ENCODE peak calls at places on chromosomes 7 and 10, in seven cellular contexts. One of them, this sample, is unnamed.

GRCh38 chr10:92914478-92915066 is 66.3 kb downstream of the EXOC6 start:
- DNase-seq in activated naive CD4-positive, alpha-beta T cell treated with anti-CD3 and anti-CD28 coated beads, Interleukin-2, amount 10 ng/mL, durations not matched to agents 7 days and 5 days: peak
- DNase-seq in amygdala: no peak
- DNase-seq in NCI-H1694 treated with DMSO at 0.1 percent for 48 hours: peak
- DNase-seq in coronary artery: no peak
- DNase-seq in stimulated activated CD4-positive, alpha-beta T cell treated with anti-CD3 and anti-CD28 coated beads, TNF-alpha, amount 100 ng/mL, for 48 hours: peak
- DNase-seq in activated CD4-positive, alpha-beta T cell treated with anti-CD3 and anti-CD28 coated beads, Interleukin-2, amount 50 U/mL, for 1 hour: peak
- DNase-seq in this sample: peak

GRCh38 chr7:70415179-70415972 is 716.6 kb upstream of the GALNT17 start:
- DNase-seq in NCI-H1694 treated with DMSO at 0.1 percent for 48 hours: no peak
- DNase-seq in amygdala: no peak
- DNase-seq in stimulated activated CD4-positive, alpha-beta T cell treated with anti-CD3 and anti-CD28 coated beads, TNF-alpha, amount 100 ng/mL, for 48 hours: no peak
- DNase-seq in activated CD4-positive, alpha-beta T cell treated with anti-CD3 and anti-CD28 coated beads, Interleukin-2, amount 50 U/mL, for 1 hour: no peak
- DNase-seq in coronary artery: no peak
- DNase-seq in activated naive CD4-positive, alpha-beta T cell treated with anti-CD3 and anti-CD28 coated beads, Interleukin-2, amount 10 ng/mL, durations not matched to agents 7 days and 5 days: no peak
- DNase-seq in this sample: no peak

GRCh38 chr10:23157691-23158369 is 34.3 kb upstream of the PTF1A start:
- DNase-seq in activated CD4-positive, alpha-beta T cell treated with anti-CD3 and anti-CD28 coated beads, Interleukin-2, amount 50 U/mL, for 1 hour: no peak
- DNase-seq in amygdala: no peak
- DNase-seq in NCI-H1694 treated with DMSO at 0.1 percent for 48 hours: peak
- DNase-seq in activated naive CD4-positive, alpha-beta T cell treated with anti-CD3 and anti-CD28 coated beads, Interleukin-2, amount 10 ng/mL, durations not matched to agents 7 days and 5 days: no peak
- DNase-seq in stimulated activated CD4-positive, alpha-beta T cell treated with anti-CD3 and anti-CD28 coated beads, TNF-alpha, amount 100 ng/mL, for 48 hours: no peak
- DNase-seq in coronary artery: no peak
- DNase-seq in this sample: peak

GRCh38 chr7:23468721-23469149 is 1.6 kb downstream of the IGF2BP3 start:
- DNase-seq in activated naive CD4-positive, alpha-beta T cell treated with anti-CD3 and anti-CD28 coated beads, Interleukin-2, amount 10 ng/mL, durations not matched to agents 7 days and 5 days: no peak
- DNase-seq in activated CD4-positive, alpha-beta T cell treated with anti-CD3 and anti-CD28 coated beads, Interleukin-2, amount 50 U/mL, for 1 hour: peak
- DNase-seq in stimulated activated CD4-positive, alpha-beta T cell treated with anti-CD3 and anti-CD28 coated beads, TNF-alpha, amount 100 ng/mL, for 48 hours: no peak
- DNase-seq in NCI-H1694 treated with DMSO at 0.1 percent for 48 hours: no peak
- DNase-seq in coronary artery: no peak
- DNase-seq in amygdala: no peak
- DNase-seq in this sample: no peak

GRCh38 chr10:93465806-93466675 is 16.1 kb downstream of the MYOF start:
- DNase-seq in activated CD4-positive, alpha-beta T cell treated with anti-CD3 and anti-CD28 coated beads, Interleukin-2, amount 50 U/mL, for 1 hour: no peak
- DNase-seq in stimulated activated CD4-positive, alpha-beta T cell treated with anti-CD3 and anti-CD28 coated beads, TNF-alpha, amount 100 ng/mL, for 48 hours: no peak
- DNase-seq in coronary artery: peak
- DNase-seq in NCI-H1694 treated with DMSO at 0.1 percent for 48 hours: peak
- DNase-seq in amygdala: peak
- DNase-seq in activated naive CD4-positive, alpha-beta T cell treated with anti-CD3 and anti-CD28 coated beads, Interleukin-2, amount 10 ng/mL, durations not matched to agents 7 days and 5 days: no peak
- DNase-seq in this sample: peak

GRCh38 chr10:6569259-6569658 is 10.8 kb downstream of the PRKCQ start:
- DNase-seq in stimulated activated CD4-positive, alpha-beta T cell treated with anti-CD3 and anti-CD28 coated beads, TNF-alpha, amount 100 ng/mL, for 48 hours: no peak
- DNase-seq in amygdala: no peak
- DNase-seq in NCI-H1694 treated with DMSO at 0.1 percent for 48 hours: no peak
- DNase-seq in coronary artery: no peak
- DNase-seq in activated naive CD4-positive, alpha-beta T cell treated with anti-CD3 and anti-CD28 coated beads, Interleukin-2, amount 10 ng/mL, durations not matched to agents 7 days and 5 days: no peak
- DNase-seq in activated CD4-positive, alpha-beta T cell treated with anti-CD3 and anti-CD28 coated beads, Interleukin-2, amount 50 U/mL, for 1 hour: no peak
- DNase-seq in this sample: no peak

GRCh38 chr10:75126277-75126676 is 14.8 kb downstream of the SAMD8 start:
- DNase-seq in activated CD4-positive, alpha-beta T cell treated with anti-CD3 and anti-CD28 coated beads, Interleukin-2, amount 50 U/mL, for 1 hour: no peak
- DNase-seq in coronary artery: no peak
- DNase-seq in NCI-H1694 treated with DMSO at 0.1 percent for 48 hours: no peak
- DNase-seq in stimulated activated CD4-positive, alpha-beta T cell treated with anti-CD3 and anti-CD28 coated beads, TNF-alpha, amount 100 ng/mL, for 48 hours: no peak
- DNase-seq in amygdala: no peak
- DNase-seq in activated naive CD4-positive, alpha-beta T cell treated with anti-CD3 and anti-CD28 coated beads, Interleukin-2, amount 10 ng/mL, durations not matched to agents 7 days and 5 days: no peak
- DNase-seq in this sample: no peak

GRCh38 chr10:69738071-69738470 is 63.6 kb upstream of the COL13A1 start:
- DNase-seq in NCI-H1694 treated with DMSO at 0.1 percent for 48 hours: no peak
- DNase-seq in coronary artery: no peak
- DNase-seq in stimulated activated CD4-positive, alpha-beta T cell treated with anti-CD3 and anti-CD28 coated beads, TNF-alpha, amount 100 ng/mL, for 48 hours: no peak
- DNase-seq in activated naive CD4-positive, alpha-beta T cell treated with anti-CD3 and anti-CD28 coated beads, Interleukin-2, amount 10 ng/mL, durations not matched to agents 7 days and 5 days: no peak
- DNase-seq in amygdala: no peak
- DNase-seq in activated CD4-positive, alpha-beta T cell treated with anti-CD3 and anti-CD28 coated beads, Interleukin-2, amount 50 U/mL, for 1 hour: no peak
- DNase-seq in this sample: no peak

GRCh38 chr10:131778842-131779241 is 122.0 kb upstream of the PPP2R2D start:
- DNase-seq in amygdala: no peak
- DNase-seq in activated naive CD4-positive, alpha-beta T cell treated with anti-CD3 and anti-CD28 coated beads, Interleukin-2, amount 10 ng/mL, durations not matched to agents 7 days and 5 days: no peak
- DNase-seq in stimulated activated CD4-positive, alpha-beta T cell treated with anti-CD3 and anti-CD28 coated beads, TNF-alpha, amount 100 ng/mL, for 48 hours: no peak
- DNase-seq in coronary artery: peak
- DNase-seq in NCI-H1694 treated with DMSO at 0.1 percent for 48 hours: no peak
- DNase-seq in activated CD4-positive, alpha-beta T cell treated with anti-CD3 and anti-CD28 coated beads, Interleukin-2, amount 50 U/mL, for 1 hour: no peak
- DNase-seq in this sample: no peak

GRCh38 chr10:25843551-25844170 is 90.4 kb upstream of the MYO3A start:
- DNase-seq in activated naive CD4-positive, alpha-beta T cell treated with anti-CD3 and anti-CD28 coated beads, Interleukin-2, amount 10 ng/mL, durations not matched to agents 7 days and 5 days: no peak
- DNase-seq in NCI-H1694 treated with DMSO at 0.1 percent for 48 hours: no peak
- DNase-seq in activated CD4-positive, alpha-beta T cell treated with anti-CD3 and anti-CD28 coated beads, Interleukin-2, amount 50 U/mL, for 1 hour: no peak
- DNase-seq in stimulated activated CD4-positive, alpha-beta T cell treated with anti-CD3 and anti-CD28 coated beads, TNF-alpha, amount 100 ng/mL, for 48 hours: no peak
- DNase-seq in coronary artery: no peak
- DNase-seq in amygdala: no peak
- DNase-seq in this sample: no peak

GRCh38 chr10:81127931-81128330 is 590.2 kb downstream of the SH2D4B start:
- DNase-seq in amygdala: no peak
- DNase-seq in activated naive CD4-positive, alpha-beta T cell treated with anti-CD3 and anti-CD28 coated beads, Interleukin-2, amount 10 ng/mL, durations not matched to agents 7 days and 5 days: no peak
- DNase-seq in NCI-H1694 treated with DMSO at 0.1 percent for 48 hours: no peak
- DNase-seq in stimulated activated CD4-positive, alpha-beta T cell treated with anti-CD3 and anti-CD28 coated beads, TNF-alpha, amount 100 ng/mL, for 48 hours: no peak
- DNase-seq in activated CD4-positive, alpha-beta T cell treated with anti-CD3 and anti-CD28 coated beads, Interleukin-2, amount 50 U/mL, for 1 hour: no peak
- DNase-seq in coronary artery: no peak
- DNase-seq in this sample: no peak

GRCh38 chr10:49264177-49264677 is 34.7 kb upstream of the C10orf71 start:
- DNase-seq in amygdala: no peak
- DNase-seq in coronary artery: no peak
- DNase-seq in activated naive CD4-positive, alpha-beta T cell treated with anti-CD3 and anti-CD28 coated beads, Interleukin-2, amount 10 ng/mL, durations not matched to agents 7 days and 5 days: no peak
- DNase-seq in NCI-H1694 treated with DMSO at 0.1 percent for 48 hours: no peak
- DNase-seq in stimulated activated CD4-positive, alpha-beta T cell treated with anti-CD3 and anti-CD28 coated beads, TNF-alpha, amount 100 ng/mL, for 48 hours: no peak
- DNase-seq in activated CD4-positive, alpha-beta T cell treated with anti-CD3 and anti-CD28 coated beads, Interleukin-2, amount 50 U/mL, for 1 hour: no peak
- DNase-seq in this sample: no peak

GRCh38 chr10:129833988-129834387 is 130.1 kb downstream of the EBF3 start:
- DNase-seq in NCI-H1694 treated with DMSO at 0.1 percent for 48 hours: no peak
- DNase-seq in stimulated activated CD4-positive, alpha-beta T cell treated with anti-CD3 and anti-CD28 coated beads, TNF-alpha, amount 100 ng/mL, for 48 hours: no peak
- DNase-seq in activated CD4-positive, alpha-beta T cell treated with anti-CD3 and anti-CD28 coated beads, Interleukin-2, amount 50 U/mL, for 1 hour: no peak
- DNase-seq in activated naive CD4-positive, alpha-beta T cell treated with anti-CD3 and anti-CD28 coated beads, Interleukin-2, amount 10 ng/mL, durations not matched to agents 7 days and 5 days: no peak
- DNase-seq in coronary artery: no peak
- DNase-seq in amygdala: no peak
- DNase-seq in this sample: no peak

GRCh38 chr10:131979821-131980270 is 1.9 kb downstream of the BNIP3 start:
- DNase-seq in NCI-H1694 treated with DMSO at 0.1 percent for 48 hours: no peak
- DNase-seq in activated CD4-positive, alpha-beta T cell treated with anti-CD3 and anti-CD28 coated beads, Interleukin-2, amount 50 U/mL, for 1 hour: no peak
- DNase-seq in activated naive CD4-positive, alpha-beta T cell treated with anti-CD3 and anti-CD28 coated beads, Interleukin-2, amount 10 ng/mL, durations not matched to agents 7 days and 5 days: no peak
- DNase-seq in amygdala: no peak
- DNase-seq in stimulated activated CD4-positive, alpha-beta T cell treated with anti-CD3 and anti-CD28 coated beads, TNF-alpha, amount 100 ng/mL, for 48 hours: no peak
- DNase-seq in coronary artery: no peak
- DNase-seq in this sample: peak

GRCh38 chr10:100600218-100600617 is 64.5 kb downstream of the HIF1AN start:
- DNase-seq in coronary artery: no peak
- DNase-seq in NCI-H1694 treated with DMSO at 0.1 percent for 48 hours: no peak
- DNase-seq in amygdala: no peak
- DNase-seq in activated naive CD4-positive, alpha-beta T cell treated with anti-CD3 and anti-CD28 coated beads, Interleukin-2, amount 10 ng/mL, durations not matched to agents 7 days and 5 days: no peak
- DNase-seq in stimulated activated CD4-positive, alpha-beta T cell treated with anti-CD3 and anti-CD28 coated beads, TNF-alpha, amount 100 ng/mL, for 48 hours: no peak
- DNase-seq in activated CD4-positive, alpha-beta T cell treated with anti-CD3 and anti-CD28 coated beads, Interleukin-2, amount 50 U/mL, for 1 hour: no peak
- DNase-seq in this sample: no peak

GRCh38 chr7:99539213-99539811 is 12.6 kb downstream of the FAM200A start:
- DNase-seq in NCI-H1694 treated with DMSO at 0.1 percent for 48 hours: no peak
- DNase-seq in coronary artery: no peak
- DNase-seq in amygdala: no peak
- DNase-seq in stimulated activated CD4-positive, alpha-beta T cell treated with anti-CD3 and anti-CD28 coated beads, TNF-alpha, amount 100 ng/mL, for 48 hours: no peak
- DNase-seq in activated CD4-positive, alpha-beta T cell treated with anti-CD3 and anti-CD28 coated beads, Interleukin-2, amount 50 U/mL, for 1 hour: no peak
- DNase-seq in activated naive CD4-positive, alpha-beta T cell treated with anti-CD3 and anti-CD28 coated beads, Interleukin-2, amount 10 ng/mL, durations not matched to agents 7 days and 5 days: no peak
- DNase-seq in this sample: no peak

GRCh38 chr10:48655426-48656240 is 29.0 kb upstream of the WDFY4 start:
- DNase-seq in activated naive CD4-positive, alpha-beta T cell treated with anti-CD3 and anti-CD28 coated beads, Interleukin-2, amount 10 ng/mL, durations not matched to agents 7 days and 5 days: no peak
- DNase-seq in activated CD4-positive, alpha-beta T cell treated with anti-CD3 and anti-CD28 coated beads, Interleukin-2, amount 50 U/mL, for 1 hour: no peak
- DNase-seq in amygdala: peak
- DNase-seq in coronary artery: peak
- DNase-seq in NCI-H1694 treated with DMSO at 0.1 percent for 48 hours: no peak
- DNase-seq in stimulated activated CD4-positive, alpha-beta T cell treated with anti-CD3 and anti-CD28 coated beads, TNF-alpha, amount 100 ng/mL, for 48 hours: no peak
- DNase-seq in this sample: peak

GRCh38 chr7:30730097-30730496 is 21.8 kb upstream of the INMT start:
- DNase-seq in stimulated activated CD4-positive, alpha-beta T cell treated with anti-CD3 and anti-CD28 coated beads, TNF-alpha, amount 100 ng/mL, for 48 hours: no peak
- DNase-seq in activated CD4-positive, alpha-beta T cell treated with anti-CD3 and anti-CD28 coated beads, Interleukin-2, amount 50 U/mL, for 1 hour: no peak
- DNase-seq in coronary artery: no peak
- DNase-seq in activated naive CD4-positive, alpha-beta T cell treated with anti-CD3 and anti-CD28 coated beads, Interleukin-2, amount 10 ng/mL, durations not matched to agents 7 days and 5 days: no peak
- DNase-seq in amygdala: no peak
- DNase-seq in NCI-H1694 treated with DMSO at 0.1 percent for 48 hours: no peak
- DNase-seq in this sample: no peak

GRCh38 chr10:118342638-118343020 is 505 bp upstream of the FAM204A start:
- DNase-seq in activated CD4-positive, alpha-beta T cell treated with anti-CD3 and anti-CD28 coated beads, Interleukin-2, amount 50 U/mL, for 1 hour: no peak
- DNase-seq in NCI-H1694 treated with DMSO at 0.1 percent for 48 hours: no peak
- DNase-seq in activated naive CD4-positive, alpha-beta T cell treated with anti-CD3 and anti-CD28 coated beads, Interleukin-2, amount 10 ng/mL, durations not matched to agents 7 days and 5 days: no peak
- DNase-seq in amygdala: no peak
- DNase-seq in stimulated activated CD4-positive, alpha-beta T cell treated with anti-CD3 and anti-CD28 coated beads, TNF-alpha, amount 100 ng/mL, for 48 hours: no peak
- DNase-seq in coronary artery: no peak
- DNase-seq in this sample: no peak

GRCh38 chr7:27689045-27689877 is 26.6 kb upstream of the HIBADH start:
- DNase-seq in NCI-H1694 treated with DMSO at 0.1 percent for 48 hours: peak
- DNase-seq in activated CD4-positive, alpha-beta T cell treated with anti-CD3 and anti-CD28 coated beads, Interleukin-2, amount 50 U/mL, for 1 hour: no peak
- DNase-seq in activated naive CD4-positive, alpha-beta T cell treated with anti-CD3 and anti-CD28 coated beads, Interleukin-2, amount 10 ng/mL, durations not matched to agents 7 days and 5 days: peak
- DNase-seq in stimulated activated CD4-positive, alpha-beta T cell treated with anti-CD3 and anti-CD28 coated beads, TNF-alpha, amount 100 ng/mL, for 48 hours: no peak
- DNase-seq in coronary artery: no peak
- DNase-seq in amygdala: no peak
- DNase-seq in this sample: peak

GRCh38 chr7:28410628-28411578 is 1.4 kb upstream of the CREB5 start:
- DNase-seq in amygdala: no peak
- DNase-seq in coronary artery: peak
- DNase-seq in NCI-H1694 treated with DMSO at 0.1 percent for 48 hours: no peak
- DNase-seq in activated CD4-positive, alpha-beta T cell treated with anti-CD3 and anti-CD28 coated beads, Interleukin-2, amount 50 U/mL, for 1 hour: no peak
- DNase-seq in stimulated activated CD4-positive, alpha-beta T cell treated with anti-CD3 and anti-CD28 coated beads, TNF-alpha, amount 100 ng/mL, for 48 hours: no peak
- DNase-seq in activated naive CD4-positive, alpha-beta T cell treated with anti-CD3 and anti-CD28 coated beads, Interleukin-2, amount 10 ng/mL, durations not matched to agents 7 days and 5 days: no peak
- DNase-seq in this sample: peak

GRCh38 chr10:36771725-36772124 is 353.7 kb upstream of the ANKRD30A start:
- DNase-seq in stimulated activated CD4-positive, alpha-beta T cell treated with anti-CD3 and anti-CD28 coated beads, TNF-alpha, amount 100 ng/mL, for 48 hours: no peak
- DNase-seq in activated naive CD4-positive, alpha-beta T cell treated with anti-CD3 and anti-CD28 coated beads, Interleukin-2, amount 10 ng/mL, durations not matched to agents 7 days and 5 days: no peak
- DNase-seq in NCI-H1694 treated with DMSO at 0.1 percent for 48 hours: no peak
- DNase-seq in amygdala: no peak
- DNase-seq in coronary artery: no peak
- DNase-seq in activated CD4-positive, alpha-beta T cell treated with anti-CD3 and anti-CD28 coated beads, Interleukin-2, amount 50 U/mL, for 1 hour: no peak
- DNase-seq in this sample: no peak

GRCh38 chr7:100472121-100472851 is 6.7 kb downstream of the TSC22D4 start:
- DNase-seq in coronary artery: no peak
- DNase-seq in amygdala: no peak
- DNase-seq in stimulated activated CD4-positive, alpha-beta T cell treated with anti-CD3 and anti-CD28 coated beads, TNF-alpha, amount 100 ng/mL, for 48 hours: no peak
- DNase-seq in NCI-H1694 treated with DMSO at 0.1 percent for 48 hours: no peak
- DNase-seq in activated CD4-positive, alpha-beta T cell treated with anti-CD3 and anti-CD28 coated beads, Interleukin-2, amount 50 U/mL, for 1 hour: no peak
- DNase-seq in activated naive CD4-positive, alpha-beta T cell treated with anti-CD3 and anti-CD28 coated beads, Interleukin-2, amount 10 ng/mL, durations not matched to agents 7 days and 5 days: no peak
- DNase-seq in this sample: no peak

GRCh38 chr7:96663457-96663856 is 46.2 kb downstream of the SEM1 start:
- DNase-seq in activated CD4-positive, alpha-beta T cell treated with anti-CD3 and anti-CD28 coated beads, Interleukin-2, amount 50 U/mL, for 1 hour: no peak
- DNase-seq in coronary artery: no peak
- DNase-seq in amygdala: no peak
- DNase-seq in activated naive CD4-positive, alpha-beta T cell treated with anti-CD3 and anti-CD28 coated beads, Interleukin-2, amount 10 ng/mL, durations not matched to agents 7 days and 5 days: no peak
- DNase-seq in stimulated activated CD4-positive, alpha-beta T cell treated with anti-CD3 and anti-CD28 coated beads, TNF-alpha, amount 100 ng/mL, for 48 hours: no peak
- DNase-seq in NCI-H1694 treated with DMSO at 0.1 percent for 48 hours: no peak
- DNase-seq in this sample: no peak

GRCh38 chr7:5681979-5682546 is 99.4 kb downstream of the RNF216 start:
- DNase-seq in NCI-H1694 treated with DMSO at 0.1 percent for 48 hours: no peak
- DNase-seq in activated CD4-positive, alpha-beta T cell treated with anti-CD3 and anti-CD28 coated beads, Interleukin-2, amount 50 U/mL, for 1 hour: no peak
- DNase-seq in activated naive CD4-positive, alpha-beta T cell treated with anti-CD3 and anti-CD28 coated beads, Interleukin-2, amount 10 ng/mL, durations not matched to agents 7 days and 5 days: peak
- DNase-seq in stimulated activated CD4-positive, alpha-beta T cell treated with anti-CD3 and anti-CD28 coated beads, TNF-alpha, amount 100 ng/mL, for 48 hours: no peak
- DNase-seq in coronary artery: no peak
- DNase-seq in amygdala: no peak
- DNase-seq in this sample: no peak

GRCh38 chr7:42972703-42973500 is 40.7 kb downstream of the MRPL32 start:
- DNase-seq in amygdala: no peak
- DNase-seq in coronary artery: peak
- DNase-seq in stimulated activated CD4-positive, alpha-beta T cell treated with anti-CD3 and anti-CD28 coated beads, TNF-alpha, amount 100 ng/mL, for 48 hours: no peak
- DNase-seq in NCI-H1694 treated with DMSO at 0.1 percent for 48 hours: no peak
- DNase-seq in activated naive CD4-positive, alpha-beta T cell treated with anti-CD3 and anti-CD28 coated beads, Interleukin-2, amount 10 ng/mL, durations not matched to agents 7 days and 5 days: no peak
- DNase-seq in activated CD4-positive, alpha-beta T cell treated with anti-CD3 and anti-CD28 coated beads, Interleukin-2, amount 50 U/mL, for 1 hour: no peak
- DNase-seq in this sample: peak

GRCh38 chr7:105131890-105132289 is 117.9 kb downstream of the KMT2E start:
- DNase-seq in amygdala: no peak
- DNase-seq in activated naive CD4-positive, alpha-beta T cell treated with anti-CD3 and anti-CD28 coated beads, Interleukin-2, amount 10 ng/mL, durations not matched to agents 7 days and 5 days: no peak
- DNase-seq in NCI-H1694 treated with DMSO at 0.1 percent for 48 hours: no peak
- DNase-seq in coronary artery: no peak
- DNase-seq in stimulated activated CD4-positive, alpha-beta T cell treated with anti-CD3 and anti-CD28 coated beads, TNF-alpha, amount 100 ng/mL, for 48 hours: no peak
- DNase-seq in activated CD4-positive, alpha-beta T cell treated with anti-CD3 and anti-CD28 coated beads, Interleukin-2, amount 50 U/mL, for 1 hour: no peak
- DNase-seq in this sample: no peak

This sample was measured in fibroblast of pulmonary artery.